ENCODE peak calls at places on chromosomes 3 and 15, in five cellular contexts. A, M, P, L and J are unnamed samples.

GRCh38 chr3:95134693-95135375 is 1072.0 kb downstream of the NSUN3 start:
- DNase-seq in A (no peak), M (no peak), P (peak; percentile 47), L (no peak), J (no peak)

GRCh38 chr3:115052906-115053305 is 94.2 kb downstream of the ZBTB20 start:
- DNase-seq in A (no peak), M (no peak), P (peak; percentile 46), L (no peak), J (no peak)

GRCh38 chr3:194485876-194486539 is 794 bp downstream of the ATP13A3 start:
- DNase-seq in A (peak; percentile 49), M (peak; percentile 77), P (no peak), L (peak; percentile 44), J (peak; percentile 62)

GRCh38 chr15:75067123-75067854 is 43.9 kb downstream of the PPCDC start:
- DNase-seq in A (no peak), M (no peak), P (no peak), L (peak; percentile 50), J (no peak)

GRCh38 chr3:16322189-16322588 is 57.2 kb downstream of the OXNAD1 start:
- DNase-seq in A (no peak), M (no peak), P (no peak), L (no peak), J (no peak)

GRCh38 chr3:12405432-12406272 is 78.6 kb upstream of the TSEN2 start:
- DNase-seq in A (peak; percentile 88), M (peak; percentile 90), P (no peak), L (no peak), J (peak; percentile 95)

GRCh38 chr15:64930778-64931240 is 19.1 kb downstream of the ANKDD1A start:
- DNase-seq in A (no peak), M (no peak), P (no peak), L (no peak), J (no peak)

GRCh38 chr15:84821501-84822021 is 4.4 kb downstream of the ALPK3 start:
- DNase-seq in A (peak; percentile 56), M (no peak), P (no peak), L (no peak), J (no peak)

GRCh38 chr15:70493376-70493775 is 270.0 kb downstream of the UACA start:
- DNase-seq in A (no peak), M (no peak), P (no peak), L (no peak), J (no peak)

GRCh38 chr3:195160257-195160898 is 110.6 kb downstream of the XXYLT1 start:
- DNase-seq in A (no peak), M (no peak), P (no peak), L (no peak), J (peak; percentile 42)

GRCh38 chr15:69497076-69497475 is 44.5 kb downstream of the RPLP1 start:
- DNase-seq in A (no peak), M (no peak), P (no peak), L (no peak), J (no peak)

GRCh38 chr3:11206316-11206715 is 52.0 kb downstream of the HRH1 start:
- DNase-seq in A (no peak), M (no peak), P (no peak), L (no peak), J (no peak)

GRCh38 chr3:47996440-47996839 is 19.8 kb downstream of the MAP4 start:
- DNase-seq in A (no peak), M (no peak), P (no peak), L (no peak), J (no peak)

GRCh38 chr15:48001393-48002059 is 119.3 kb upstream of the SLC24A5 start:
- DNase-seq in A (no peak), M (no peak), P (no peak), L (no peak), J (no peak)

GRCh38 chr15:72856549-72857040 is 73.0 kb upstream of the ADPGK start:
- DNase-seq in A (no peak), M (no peak), P (no peak), L (no peak), J (no peak)

GRCh38 chr3:67468511-67468910 is 185.9 kb downstream of the SUCLG2 start:
- DNase-seq in A (no peak), M (no peak), P (no peak), L (no peak), J (no peak)